ENCODE peak calls at places on chromosomes 12 and 14, in seven cellular contexts. Y, A, S, U, J, L and G are unnamed samples.

GRCh38 chr12:113880993-113881392 is 85.1 kb downstream of the RBM19 start:
- DNase-seq in A (no peak), L (no peak), S (no peak), J (no peak), U (no peak), Y (no peak), G (no peak)

GRCh38 chr14:59060841-59061240 is 127.6 kb upstream of the DAAM1 start:
- DNase-seq in U (no peak), L (no peak), S (no peak), A (no peak), Y (no peak), J (no peak), G (no peak)

GRCh38 chr12:110543252-110543959 is 39.7 kb downstream of the PPTC7 start:
- DNase-seq in S (peak), A (peak), Y (peak), L (peak), U (peak), J (peak), G (peak)

GRCh38 chr12:93722757-93723567 is 45.8 kb downstream of the CRADD start:
- DNase-seq in Y (peak), L (no peak), U (no peak), A (no peak), S (no peak), J (no peak), G (no peak)

GRCh38 chr12:52521581-52522266 is 1.5 kb upstream of the KRT5 start:
- DNase-seq in L (no peak), Y (no peak), S (no peak), J (peak), A (no peak), U (no peak), G (peak)

GRCh38 chr12:104763163-104763805 is 194.8 kb downstream of the SLC41A2 start:
- DNase-seq in S (no peak), U (no peak), L (peak), Y (no peak), A (no peak), J (no peak), G (no peak)

GRCh38 chr14:86790408-86791364 is 1202.3 kb downstream of the GALC start:
- DNase-seq in S (no peak), L (no peak), A (no peak), Y (no peak), U (no peak), J (no peak), G (no peak)

GRCh38 chr12:4477133-4477532 is 31.5 kb upstream of the FGF6 start:
- DNase-seq in S (no peak), Y (no peak), L (no peak), A (no peak), J (no peak), U (no peak), G (no peak)

GRCh38 chr14:99273724-99274345 is 1.8 kb upstream of the BCL11B start:
- DNase-seq in U (no peak), Y (peak), L (no peak), A (no peak), S (no peak), J (peak), G (peak)

GRCh38 chr14:95959317-95959716 is 79.8 kb upstream of the C14orf132 start:
- DNase-seq in A (no peak), L (no peak), U (no peak), Y (no peak), J (no peak), S (no peak), G (no peak)

GRCh38 chr14:50303744-50304471 is 8.1 kb downstream of the L2HGDH start:
- DNase-seq in A (no peak), Y (peak), J (no peak), U (no peak), L (peak), S (no peak), G (no peak)

GRCh38 chr12:15131462-15131861 is 89.8 kb downstream of the RERG start:
- DNase-seq in A (no peak), L (peak), U (no peak), J (no peak), S (no peak), Y (no peak), G (no peak)

GRCh38 chr12:31228811-31229792 is 96.8 kb downstream of the SINHCAF start:
- DNase-seq in A (no peak), Y (peak), U (no peak), J (no peak), L (no peak), S (no peak), G (no peak)

GRCh38 chr12:109744026-109744425 is 30.4 kb downstream of the FAM222A start:
- DNase-seq in A (no peak), L (no peak), S (no peak), Y (peak), U (no peak), J (peak), G (no peak)

GRCh38 chr14:74488788-74489397 is 4.2 kb downstream of the NPC2 start:
- DNase-seq in U (no peak), J (no peak), S (no peak), L (peak), A (no peak), Y (no peak), G (no peak)

GRCh38 chr14:55697358-55697985 is 117.5 kb downstream of the KTN1 start:
- DNase-seq in J (no peak), U (no peak), S (no peak), Y (no peak), L (no peak), A (no peak), G (no peak)

GRCh38 chr12:94152292-94153083 is 4.1 kb downstream of the PLXNC1 start:
- DNase-seq in L (no peak), U (peak), S (no peak), A (no peak), Y (no peak), J (no peak), G (no peak)

GRCh38 chr12:126668961-126669360 is 1598.0 kb upstream of the TMEM132C start:
- DNase-seq in A (no peak), J (no peak), U (no peak), S (no peak), L (no peak), Y (no peak), G (no peak)

GRCh38 chr12:60494249-60494648 is 898.4 kb downstream of the SLC16A7 start:
- DNase-seq in Y (no peak), S (no peak), L (peak), J (no peak), U (no peak), A (no peak), G (no peak)

GRCh38 chr12:120688527-120689071 is 1.6 kb downstream of the MLEC start:
- DNase-seq in L (no peak), S (no peak), Y (no peak), U (peak), J (no peak), A (no peak), G (no peak)

GRCh38 chr14:51442513-51443175 is 202.6 kb downstream of the TMX1 start:
- DNase-seq in L (peak), S (no peak), U (no peak), A (no peak), J (no peak), Y (no peak), G (no peak)
- H3K27ac ChIP-seq in L (peak), S (no peak), U (no peak), A (no peak), J (no peak), Y (peak), G (peak)

DNA sequence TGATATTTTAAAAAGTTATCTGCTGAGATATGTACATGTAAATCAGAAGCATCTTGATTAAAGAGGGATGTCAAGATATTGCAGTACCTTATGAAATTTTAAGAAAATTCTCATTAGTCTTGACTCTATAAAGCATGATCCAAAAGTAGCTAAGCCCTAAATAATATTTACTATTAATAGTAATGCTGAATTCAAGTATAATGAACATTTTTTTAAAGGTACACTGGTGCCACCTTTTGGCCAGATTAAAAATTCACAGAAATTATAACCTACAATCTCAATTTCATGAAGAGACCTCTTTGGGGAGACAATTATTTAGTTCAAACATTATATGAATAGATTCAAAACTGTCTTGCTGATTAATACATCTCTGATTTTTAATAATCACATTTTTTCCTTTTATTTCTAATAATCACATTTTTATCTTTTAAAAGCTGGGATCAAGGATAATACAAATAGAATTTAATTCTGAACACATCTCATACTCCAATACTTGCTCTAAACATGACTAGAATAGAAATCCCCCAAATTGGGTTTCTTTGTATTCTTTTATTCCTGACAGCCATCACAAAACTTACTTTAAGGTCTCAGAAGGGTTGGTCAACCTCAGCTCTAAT is 13.4 kb downstream of the AKAP5 start:
- DNase-seq in S (no peak), L (peak), U (no peak), A (no peak), Y (no peak), J (no peak), G (no peak)
- TF ChIP-seq CTCF in S (no peak), L (peak), U (no peak), A (peak), Y (peak), J (peak), G (no peak)

GRCh38 chr14:75711134-75711795 is 50.2 kb downstream of the TTLL5 start:
- DNase-seq in J (peak), Y (peak), S (no peak), U (no peak), L (peak), A (no peak), G (no peak)
- H3K27ac ChIP-seq in J (peak), Y (peak), S (no peak), U (no peak), L (no peak), A (peak), G (peak)

GRCh38 chr12:69630191-69630590 is 19.5 kb upstream of the LRRC10 start:
- DNase-seq in Y (no peak), U (no peak), L (no peak), J (no peak), S (no peak), A (no peak), G (no peak)
- TF ChIP-seq CTCF in Y (no peak), U (no peak), L (peak), J (peak), S (peak), A (no peak), G (no peak)